ENCODE peak calls at places on chromosomes 3 and 15, in four cellular contexts. One of them, this sample, is unnamed.

GRCh38 chr3:9808345-9809037 is 1.6 kb upstream of the TTLL3 start:
- DNase-seq in HepG2: peak
- DNase-seq in GM12878: no peak
- DNase-seq in H1: no peak
- DNase-seq in this sample: peak

GRCh38 chr15:73930371-73930770 is 4.1 kb downstream of the LOXL1 start:
- DNase-seq in HepG2: no peak
- DNase-seq in H1: no peak
- DNase-seq in GM12878: no peak
- DNase-seq in this sample: no peak

GRCh38 chr3:144363856-144364255 is 392.2 kb downstream of the DIPK2A start:
- DNase-seq in HepG2: no peak
- DNase-seq in GM12878: no peak
- DNase-seq in H1: no peak
- DNase-seq in this sample: no peak

GRCh38 chr3:13372656-13373055 is 47.5 kb downstream of the NUP210 start:
- DNase-seq in H1: no peak
- DNase-seq in HepG2: no peak
- DNase-seq in GM12878: no peak
- DNase-seq in this sample: no peak

GRCh38 chr3:126971891-126972351 is 11.0 kb upstream of the PLXNA1 start:
- DNase-seq in HepG2: no peak
- DNase-seq in GM12878: no peak
- DNase-seq in H1: no peak
- DNase-seq in this sample: no peak

GRCh38 chr3:111979689-111980025 is 831 bp downstream of the ABHD10 start:
- DNase-seq in H1: no peak
- DNase-seq in GM12878: no peak
- DNase-seq in HepG2: no peak
- DNase-seq in this sample: no peak

GRCh38 chr3:75332784-75333183 is 331.3 kb upstream of the FRG2C start:
- DNase-seq in H1: no peak
- DNase-seq in GM12878: no peak
- DNase-seq in HepG2: no peak
- DNase-seq in this sample: no peak

GRCh38 chr15:51982770-51983103 is 11.2 kb upstream of the LEO1 start:
- DNase-seq in H1: no peak
- DNase-seq in HepG2: no peak
- DNase-seq in GM12878: no peak
- DNase-seq in this sample: no peak

GRCh38 chr3:127406309-127407025 is 118.6 kb upstream of the PRR20G start:
- DNase-seq in GM12878: no peak
- DNase-seq in HepG2: peak
- DNase-seq in H1: no peak
- DNase-seq in this sample: peak

GRCh38 chr15:42548258-42549051 is at the start of the genes HAUS2 and LRRC57:
- DNase-seq in HepG2: peak
- DNase-seq in GM12878: peak
- DNase-seq in H1: peak
- DNase-seq in this sample: peak

GRCh38 chr3:27333843-27334242 is 35.3 kb downstream of the NEK10 start:
- DNase-seq in H1: no peak
- DNase-seq in HepG2: no peak
- DNase-seq in GM12878: no peak
- DNase-seq in this sample: no peak

GRCh38 chr3:178845446-178846118 is 226.0 kb downstream of the ZMAT3 start:
- DNase-seq in GM12878: no peak
- DNase-seq in H1: no peak
- DNase-seq in HepG2: no peak
- DNase-seq in this sample: no peak

GRCh38 chr15:62450061-62450460 is 285.0 kb upstream of the C2CD4B start:
- DNase-seq in H1: no peak
- DNase-seq in GM12878: no peak
- DNase-seq in HepG2: no peak
- DNase-seq in this sample: no peak

GRCh38 chr3:134197681-134198261 is 52.9 kb downstream of the RYK start:
- DNase-seq in HepG2: peak
- DNase-seq in H1: no peak
- DNase-seq in GM12878: peak
- DNase-seq in this sample: peak

GRCh38 chr15:40070166-40070557 is 31.2 kb upstream of the SRP14 start:
- DNase-seq in H1: no peak
- DNase-seq in HepG2: no peak
- DNase-seq in GM12878: no peak
- DNase-seq in this sample: no peak

GRCh38 chr15:38576261-38576660 is 11.6 kb upstream of the RASGRP1 start:
- DNase-seq in HepG2: no peak
- DNase-seq in GM12878: no peak
- DNase-seq in H1: no peak
- DNase-seq in this sample: no peak

GRCh38 chr3:129890125-129890524 is 3.4 kb downstream of the TMCC1 start:
- DNase-seq in H1: no peak
- DNase-seq in HepG2: peak
- DNase-seq in GM12878: peak
- DNase-seq in this sample: no peak

GRCh38 chr3:39383190-39383912 is at the start of gene SLC25A38:
- DNase-seq in HepG2: peak
- DNase-seq in GM12878: no peak
- DNase-seq in H1: peak
- DNase-seq in this sample: peak

GRCh38 chr3:192917508-192918274 is at the start of gene MB21D2:
- DNase-seq in GM12878: no peak
- DNase-seq in H1: no peak
- DNase-seq in HepG2: peak
- DNase-seq in this sample: peak

GRCh38 chr3:179146911-179147570 is 1.1 kb upstream of the PIK3CA start:
- DNase-seq in H1: no peak
- DNase-seq in HepG2: peak
- DNase-seq in GM12878: peak
- DNase-seq in this sample: peak

GRCh38 chr15:98518823-98519561 is 129.3 kb upstream of the IGF1R start:
- DNase-seq in H1: peak
- DNase-seq in GM12878: no peak
- DNase-seq in HepG2: peak
- DNase-seq in this sample: peak

GRCh38 chr3:192207239-192207638 is 520.1 kb downstream of the FGF12 start:
- DNase-seq in GM12878: no peak
- DNase-seq in HepG2: no peak
- DNase-seq in H1: no peak
- DNase-seq in this sample: no peak

GRCh38 chr3:190618349-190619030 is 104.6 kb downstream of the IL1RAP start:
- DNase-seq in HepG2: peak
- DNase-seq in GM12878: no peak
- DNase-seq in H1: no peak
- DNase-seq in this sample: no peak

GRCh38 chr15:64552281-64552948 is 92.0 kb downstream of the ZNF609 start:
- DNase-seq in GM12878: no peak
- DNase-seq in H1: no peak
- DNase-seq in HepG2: no peak
- DNase-seq in this sample: no peak

GRCh38 chr3:49805884-49806701 is 3.0 kb downstream of the INKA1 start:
- DNase-seq in GM12878: no peak
- DNase-seq in HepG2: no peak
- DNase-seq in H1: no peak
- DNase-seq in this sample: peak

GRCh38 chr15:58877999-58878825 is 55.3 kb downstream of the SLTM start:
- DNase-seq in H1: no peak
- DNase-seq in GM12878: no peak
- DNase-seq in HepG2: no peak
- DNase-seq in this sample: no peak

DNA sequence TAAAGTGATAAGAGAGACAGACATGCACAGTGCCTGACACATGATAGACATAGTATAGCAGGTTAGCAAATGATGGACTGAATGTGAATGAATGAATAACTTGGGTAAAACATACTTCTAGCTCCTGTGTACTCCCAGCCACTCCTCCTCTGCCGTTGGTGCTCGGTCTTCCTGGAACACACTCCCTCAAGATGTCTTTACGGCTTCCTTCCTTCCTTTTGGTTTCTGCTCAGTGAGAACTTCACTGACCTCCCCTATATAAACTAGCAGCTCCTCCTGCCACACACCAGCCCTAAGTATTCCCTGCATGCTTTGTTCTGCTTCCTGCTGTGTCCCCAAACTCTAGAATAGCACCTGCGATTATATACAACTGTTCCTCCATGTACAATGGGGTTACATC is 50.2 kb downstream of the RAD54L2 start:
- DNase-seq in HepG2: no peak
- DNase-seq in GM12878: no peak
- DNase-seq in H1: no peak
- DNase-seq in this sample: no peak
- TF ChIP-seq CBX5 in HepG2: no peak
- TF ChIP-seq CBX5 in GM12878: no peak
- TF ChIP-seq CBX5 in H1: no peak
- TF ChIP-seq CBX5 in this sample: no peak

GRCh38 chr3:171468296-171468906 is 8.2 kb upstream of the TNIK start:
- DNase-seq in H1: no peak
- DNase-seq in HepG2: no peak
- DNase-seq in GM12878: no peak
- DNase-seq in this sample: no peak

GRCh38 chr3:171465768-171466167 is 5.6 kb upstream of the TNIK start:
- DNase-seq in GM12878: no peak
- DNase-seq in HepG2: no peak
- DNase-seq in H1: no peak
- DNase-seq in this sample: no peak

GRCh38 chr3:171472552-171472951 is 12.3 kb upstream of the TNIK start:
- DNase-seq in H1: no peak
- DNase-seq in HepG2: no peak
- DNase-seq in GM12878: no peak
- DNase-seq in this sample: no peak

GRCh38 chr3:171470714-171471227 is 10.6 kb upstream of the TNIK start:
- DNase-seq in HepG2: no peak
- DNase-seq in GM12878: no peak
- DNase-seq in H1: no peak
- DNase-seq in this sample: peak

DNA sequence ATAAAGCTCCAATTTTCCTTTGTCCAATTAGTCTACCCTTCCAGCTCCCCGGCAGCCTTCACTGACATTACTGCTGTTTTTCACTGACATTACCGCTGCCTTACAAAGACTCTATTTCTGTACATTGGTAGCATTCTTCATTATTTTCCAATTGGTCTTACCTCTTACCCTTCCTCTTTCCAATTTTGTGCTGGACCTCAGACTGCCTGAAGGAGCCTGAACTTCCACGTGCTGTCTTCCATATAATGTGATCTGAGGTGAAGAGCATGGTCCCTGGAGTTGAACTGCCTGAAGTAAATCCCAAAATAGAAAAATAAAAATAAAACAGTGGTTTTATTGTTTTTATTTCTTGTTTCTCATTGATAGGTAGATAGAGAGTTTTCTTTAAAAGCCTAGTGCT is 9.2 kb upstream of the TNIK start:
- DNase-seq in GM12878: no peak
- DNase-seq in HepG2: no peak
- DNase-seq in H1: no peak
- DNase-seq in this sample: no peak
- TF ChIP-seq CBX5 in GM12878: no peak
- TF ChIP-seq CBX5 in HepG2: no peak
- TF ChIP-seq CBX5 in H1: no peak
- TF ChIP-seq CBX5 in this sample: no peak

DNA sequence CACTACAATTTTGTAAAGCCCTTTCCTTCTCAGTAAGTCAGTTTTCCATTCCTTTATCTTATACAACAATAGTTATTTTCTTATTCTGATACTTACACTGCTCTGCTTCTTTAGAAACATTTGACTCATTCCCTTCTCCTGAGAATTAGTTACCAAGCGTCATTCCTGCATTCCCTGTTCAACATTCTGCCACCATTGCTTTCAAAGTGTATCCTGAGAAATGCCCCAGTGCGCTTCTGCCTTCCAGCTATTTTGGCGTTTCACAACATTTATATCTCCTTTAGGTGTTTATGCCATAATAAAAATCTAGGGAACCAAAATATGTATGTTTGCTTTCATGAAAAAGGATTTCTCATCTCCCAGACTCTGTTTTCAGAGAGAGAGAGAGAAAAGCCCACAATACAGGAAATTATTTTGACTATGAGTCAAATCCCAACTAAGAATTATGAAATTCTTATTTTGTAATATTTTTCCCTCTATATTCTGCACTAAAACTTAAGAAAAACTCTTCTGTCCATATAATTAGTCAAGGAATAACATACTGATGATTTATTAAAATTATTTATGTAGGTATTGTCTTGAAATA is 118.2 kb upstream of the RAP2B start:
- DNase-seq in H1: no peak
- DNase-seq in HepG2: no peak
- DNase-seq in GM12878: no peak
- DNase-seq in this sample: no peak
- TF ChIP-seq CBX5 in H1: no peak
- TF ChIP-seq CBX5 in HepG2: no peak
- TF ChIP-seq CBX5 in GM12878: no peak
- TF ChIP-seq CBX5 in this sample: no peak

GRCh38 chr3:48411606-48412374 is 18.1 kb downstream of the PLXNB1 start:
- DNase-seq in GM12878: no peak
- DNase-seq in HepG2: no peak
- DNase-seq in H1: no peak
- DNase-seq in this sample: no peak

GRCh38 chr3:48409291-48410201 is 20.3 kb downstream of the PLXNB1 start:
- DNase-seq in H1: no peak
- DNase-seq in HepG2: no peak
- DNase-seq in GM12878: no peak
- DNase-seq in this sample: no peak

GRCh38 chr3:48412375-48413001 is 17.4 kb downstream of the PLXNB1 start:
- DNase-seq in GM12878: no peak
- DNase-seq in H1: no peak
- DNase-seq in HepG2: no peak
- DNase-seq in this sample: no peak

GRCh38 chr3:48410205-48411040 is 19.5 kb downstream of the PLXNB1 start:
- DNase-seq in H1: no peak
- DNase-seq in HepG2: no peak
- DNase-seq in GM12878: no peak
- DNase-seq in this sample: no peak

GRCh38 chr3:48411041-48411588 is 18.8 kb downstream of the PLXNB1 start:
- DNase-seq in GM12878: no peak
- DNase-seq in H1: no peak
- DNase-seq in HepG2: no peak
- DNase-seq in this sample: no peak
- TF ChIP-seq CBX5 in GM12878: no peak
- TF ChIP-seq CBX5 in H1: no peak
- TF ChIP-seq CBX5 in HepG2: no peak
- TF ChIP-seq CBX5 in this sample: no peak

DNA sequence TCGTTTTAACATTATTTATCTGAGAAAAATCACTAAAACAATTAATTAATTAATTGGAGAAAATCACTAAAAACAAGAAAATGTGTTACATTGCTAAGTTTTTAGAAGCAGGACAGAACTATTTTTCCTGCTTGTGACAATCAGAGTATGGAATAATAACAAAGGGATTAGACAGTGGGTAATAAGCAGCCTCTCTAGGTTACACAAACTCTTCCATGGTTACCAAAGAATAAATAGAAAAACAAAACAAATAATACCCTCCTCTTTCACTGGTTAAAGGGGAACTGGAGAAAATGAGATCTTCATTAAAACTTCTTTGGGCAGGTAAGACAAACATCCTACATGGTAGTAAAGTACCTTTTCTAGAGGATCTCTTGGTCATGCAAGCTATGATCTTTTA is 2.4 kb upstream of the PLCH1 start:
- DNase-seq in H1: no peak
- DNase-seq in HepG2: peak
- DNase-seq in GM12878: no peak
- DNase-seq in this sample: no peak
- TF ChIP-seq CBX5 in H1: no peak
- TF ChIP-seq CBX5 in HepG2: no peak
- TF ChIP-seq CBX5 in GM12878: no peak
- TF ChIP-seq CBX5 in this sample: no peak